ENCODE peak calls at places on chromosomes 5 and 9, in six cellular contexts. One of them, this sample, is unnamed.

GRCh38 chr5:79924936-79925893 is 65.8 kb downstream of the MTX3 start:
- DNase-seq in lower leg skin: no peak
- DNase-seq in A549: no peak
- DNase-seq in testis: no peak
- DNase-seq in transverse colon: no peak
- DNase-seq in suprapubic skin: no peak
- DNase-seq in this sample: no peak

GRCh38 chr9:107888773-107889227 is 399.2 kb upstream of the KLF4 start:
- DNase-seq in lower leg skin: no peak
- DNase-seq in A549: no peak
- DNase-seq in testis: no peak
- DNase-seq in transverse colon: no peak
- DNase-seq in suprapubic skin: no peak
- DNase-seq in this sample: no peak

GRCh38 chr9:110897899-110898298 is 140.4 kb downstream of the LPAR1 start:
- DNase-seq in lower leg skin: no peak
- DNase-seq in A549: no peak
- DNase-seq in testis: no peak
- DNase-seq in transverse colon: no peak
- DNase-seq in suprapubic skin: no peak
- DNase-seq in this sample: no peak

GRCh38 chr9:12775373-12775962 is 648 bp downstream of the LURAP1L start:
- DNase-seq in lower leg skin: no peak
- DNase-seq in A549: no peak
- DNase-seq in testis: peak; percentile 19
- DNase-seq in transverse colon: peak; percentile 19
- DNase-seq in suprapubic skin: no peak
- DNase-seq in this sample: no peak

GRCh38 chr9:121242219-121242954 is 25.6 kb upstream of the GSN start:
- DNase-seq in lower leg skin: peak; percentile 25
- DNase-seq in A549: no peak
- DNase-seq in testis: no peak
- DNase-seq in transverse colon: no peak
- DNase-seq in suprapubic skin: no peak
- DNase-seq in this sample: no peak

GRCh38 chr5:115816226-115817042 is at the start of gene CDO1:
- DNase-seq in lower leg skin: peak; percentile 86
- DNase-seq in A549: no peak
- DNase-seq in testis: peak; percentile 81
- DNase-seq in transverse colon: peak; percentile 8
- DNase-seq in suprapubic skin: peak; percentile 82
- DNase-seq in this sample: peak; percentile 22

GRCh38 chr5:77224672-77225355 is 14.3 kb downstream of the PDE8B start:
- DNase-seq in lower leg skin: no peak
- DNase-seq in A549: no peak
- DNase-seq in testis: no peak
- DNase-seq in transverse colon: no peak
- DNase-seq in suprapubic skin: no peak
- DNase-seq in this sample: no peak

GRCh38 chr5:1803192-1803591 is 2.0 kb downstream of the NDUFS6 start:
- DNase-seq in lower leg skin: no peak
- DNase-seq in A549: no peak
- DNase-seq in testis: no peak
- DNase-seq in transverse colon: no peak
- DNase-seq in suprapubic skin: no peak
- DNase-seq in this sample: no peak

GRCh38 chr9:78278177-78278777 is 18.6 kb upstream of the PSAT1 start:
- DNase-seq in lower leg skin: no peak
- DNase-seq in A549: no peak
- DNase-seq in testis: no peak
- DNase-seq in transverse colon: no peak
- DNase-seq in suprapubic skin: no peak
- DNase-seq in this sample: no peak

GRCh38 chr9:92196909-92197308 is 81.7 kb upstream of the SPTLC1 start:
- DNase-seq in lower leg skin: no peak
- DNase-seq in A549: no peak
- DNase-seq in testis: no peak
- DNase-seq in transverse colon: no peak
- DNase-seq in suprapubic skin: no peak
- DNase-seq in this sample: no peak

GRCh38 chr9:128323192-128323730 is 622 bp downstream of the COQ4 start:
- DNase-seq in lower leg skin: no peak
- DNase-seq in A549: no peak
- DNase-seq in testis: no peak
- DNase-seq in transverse colon: no peak
- DNase-seq in suprapubic skin: no peak
- DNase-seq in this sample: no peak

GRCh38 chr5:140240987-140241706 is 61.8 kb downstream of the PFDN1 start:
- DNase-seq in lower leg skin: peak; percentile 96
- DNase-seq in A549: peak; percentile 34
- DNase-seq in testis: peak; percentile 95
- DNase-seq in transverse colon: peak; percentile 89
- DNase-seq in suprapubic skin: peak; percentile 87
- DNase-seq in this sample: peak; percentile 57

GRCh38 chr5:155822177-155822576 is 504.8 kb upstream of the SGCD start:
- DNase-seq in lower leg skin: no peak
- DNase-seq in A549: no peak
- DNase-seq in testis: no peak
- DNase-seq in transverse colon: no peak
- DNase-seq in suprapubic skin: no peak
- DNase-seq in this sample: no peak

GRCh38 chr5:43485406-43485805 is 1.7 kb upstream of the TMEM267 start:
- DNase-seq in lower leg skin: no peak
- DNase-seq in A549: no peak
- DNase-seq in testis: no peak
- DNase-seq in transverse colon: peak; percentile 28
- DNase-seq in suprapubic skin: no peak
- DNase-seq in this sample: no peak

GRCh38 chr5:43486353-43486752 is 2.7 kb upstream of the TMEM267 start:
- DNase-seq in lower leg skin: no peak
- DNase-seq in A549: no peak
- DNase-seq in testis: no peak
- DNase-seq in transverse colon: no peak
- DNase-seq in suprapubic skin: no peak
- DNase-seq in this sample: no peak

GRCh38 chr5:43484049-43484849 is 584 bp upstream of the TMEM267 start:
- DNase-seq in lower leg skin: peak; percentile 96
- DNase-seq in A549: peak; percentile 90
- DNase-seq in testis: peak; percentile 86
- DNase-seq in transverse colon: peak; percentile 89
- DNase-seq in suprapubic skin: peak; percentile 94
- DNase-seq in this sample: peak; percentile 89

GRCh38 chr5:43482490-43483064 is 1.1 kb downstream of the TMEM267 start:
- DNase-seq in lower leg skin: no peak
- DNase-seq in A549: peak; percentile 34
- DNase-seq in testis: no peak
- DNase-seq in transverse colon: no peak
- DNase-seq in suprapubic skin: no peak
- DNase-seq in this sample: peak; percentile 68

GRCh38 chr5:43483210-43484048 is at the start of gene TMEM267:
- DNase-seq in lower leg skin: peak; percentile 98
- DNase-seq in A549: peak; percentile 81
- DNase-seq in testis: peak; percentile 96
- DNase-seq in transverse colon: peak; percentile 92
- DNase-seq in suprapubic skin: peak; percentile 95
- DNase-seq in this sample: peak; percentile 92
- TF ChIP-seq POLR2A in lower leg skin: peak; percentile 71
- TF ChIP-seq POLR2A in A549: peak; percentile 83
- TF ChIP-seq POLR2A in testis: no peak
- TF ChIP-seq POLR2A in transverse colon: peak; percentile 95
- TF ChIP-seq POLR2A in suprapubic skin: peak; percentile 75
- TF ChIP-seq POLR2A in this sample: peak; percentile 98

DNA sequence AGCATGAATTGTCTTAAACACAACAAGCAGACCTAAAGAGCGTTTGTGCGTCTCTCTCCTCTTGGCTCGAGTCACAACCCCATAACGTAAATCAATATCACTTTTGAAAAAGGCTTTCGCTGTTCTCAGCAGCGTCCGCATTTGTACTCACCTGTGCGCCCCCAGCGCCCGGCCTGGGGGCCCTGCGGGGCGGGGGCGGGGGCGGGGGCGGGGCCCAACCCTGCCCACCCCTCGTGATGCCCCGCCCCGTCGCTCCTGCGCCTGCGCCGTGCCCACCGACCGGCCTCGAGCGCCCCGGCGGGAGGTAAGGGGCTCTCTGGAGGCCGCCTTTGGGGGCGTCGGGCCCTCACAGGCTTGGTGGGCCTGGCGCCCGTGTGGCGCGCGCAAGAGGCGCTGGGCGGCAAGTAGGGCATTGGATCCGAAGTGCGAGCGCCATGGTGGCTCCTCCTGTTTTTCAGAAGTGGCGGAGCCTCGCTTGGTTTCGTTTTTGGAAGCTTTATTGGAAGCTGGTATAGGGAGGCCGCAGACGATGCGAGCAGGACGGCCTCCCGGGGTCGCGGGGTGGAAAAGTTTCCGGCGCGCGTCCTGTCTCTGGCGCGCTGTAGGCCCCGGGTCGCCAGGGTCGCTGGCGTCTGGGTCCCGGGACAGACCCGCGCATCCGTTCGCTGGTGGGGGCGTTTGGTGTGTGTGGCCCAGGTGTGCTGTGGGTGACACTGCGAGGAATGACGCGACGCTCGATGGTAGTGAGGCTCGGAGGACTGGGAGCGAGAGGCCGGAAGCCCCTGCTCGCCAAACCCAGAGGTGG is at the start of gene STX17:
- DNase-seq in lower leg skin: peak; percentile 95
- DNase-seq in A549: peak; percentile 64
- DNase-seq in testis: peak; percentile 89
- DNase-seq in transverse colon: peak; percentile 83
- DNase-seq in suprapubic skin: peak; percentile 87
- DNase-seq in this sample: peak; percentile 86
- TF ChIP-seq POLR2A in lower leg skin: peak; percentile 11
- TF ChIP-seq POLR2A in A549: peak; percentile 75
- TF ChIP-seq POLR2A in testis: peak; percentile 61
- TF ChIP-seq POLR2A in transverse colon: peak; percentile 80
- TF ChIP-seq POLR2A in suprapubic skin: no peak
- TF ChIP-seq POLR2A in this sample: peak; percentile 76

GRCh38 chr5:179187229-179187678 is 127.1 kb downstream of the ZNF354C start:
- DNase-seq in lower leg skin: no peak
- DNase-seq in A549: no peak
- DNase-seq in testis: no peak
- DNase-seq in transverse colon: no peak
- DNase-seq in suprapubic skin: no peak
- DNase-seq in this sample: no peak
- TF ChIP-seq POLR2A in lower leg skin: no peak
- TF ChIP-seq POLR2A in A549: no peak
- TF ChIP-seq POLR2A in testis: no peak
- TF ChIP-seq POLR2A in transverse colon: no peak
- TF ChIP-seq POLR2A in suprapubic skin: no peak
- TF ChIP-seq POLR2A in this sample: no peak

GRCh38 chr9:136858844-136859757 is 7.0 kb downstream of the MAMDC4 start:
- DNase-seq in lower leg skin: no peak
- DNase-seq in A549: no peak
- DNase-seq in testis: peak; percentile 82
- DNase-seq in transverse colon: peak; percentile 92
- DNase-seq in suprapubic skin: no peak
- DNase-seq in this sample: peak; percentile 53
- TF ChIP-seq POLR2A in lower leg skin: no peak
- TF ChIP-seq POLR2A in A549: peak; percentile 2
- TF ChIP-seq POLR2A in testis: no peak
- TF ChIP-seq POLR2A in transverse colon: peak; percentile 60
- TF ChIP-seq POLR2A in suprapubic skin: no peak
- TF ChIP-seq POLR2A in this sample: no peak

GRCh38 chr5:181234455-181235306 is 9.0 kb downstream of the RACK1 start:
- DNase-seq in lower leg skin: peak; percentile 58
- DNase-seq in A549: no peak
- DNase-seq in testis: no peak
- DNase-seq in transverse colon: no peak
- DNase-seq in suprapubic skin: no peak
- DNase-seq in this sample: no peak
- TF ChIP-seq POLR2A in lower leg skin: no peak
- TF ChIP-seq POLR2A in A549: peak; percentile 9
- TF ChIP-seq POLR2A in testis: no peak
- TF ChIP-seq POLR2A in transverse colon: no peak
- TF ChIP-seq POLR2A in suprapubic skin: no peak
- TF ChIP-seq POLR2A in this sample: peak; percentile 19